ENCODE peak calls at places on chromosomes 6 and 20, in seven cellular contexts. One of them, this sample, is unnamed.

GRCh38 chr20:49447946-49448809 is 34.3 kb downstream of the KCNB1 start:
- DNase-seq in breast epithelium: no peak
- DNase-seq in suprapubic skin: peak; percentile 83
- DNase-seq in K562: no peak
- DNase-seq in stomach: no peak
- DNase-seq in uterus: peak; percentile 50
- DNase-seq in A549: no peak
- DNase-seq in this sample: no peak

GRCh38 chr6:136085370-136086115 is 164.6 kb downstream of the MTFR2 start:
- DNase-seq in breast epithelium: no peak
- DNase-seq in suprapubic skin: no peak
- DNase-seq in K562: no peak
- DNase-seq in stomach: no peak
- DNase-seq in uterus: no peak
- DNase-seq in A549: no peak
- DNase-seq in this sample: no peak

GRCh38 chr20:23138226-23138625 is 52.1 kb upstream of the CD93 start:
- DNase-seq in breast epithelium: no peak
- DNase-seq in suprapubic skin: peak; percentile 32
- DNase-seq in K562: no peak
- DNase-seq in stomach: no peak
- DNase-seq in uterus: no peak
- DNase-seq in A549: no peak
- DNase-seq in this sample: no peak

GRCh38 chr6:142421285-142422202 is 119.7 kb downstream of the ADGRG6 start:
- DNase-seq in breast epithelium: no peak
- DNase-seq in suprapubic skin: no peak
- DNase-seq in K562: no peak
- DNase-seq in stomach: no peak
- DNase-seq in uterus: no peak
- DNase-seq in A549: no peak
- DNase-seq in this sample: no peak

GRCh38 chr20:25529295-25529951 is 55.9 kb downstream of the NINL start:
- DNase-seq in breast epithelium: no peak
- DNase-seq in suprapubic skin: no peak
- DNase-seq in K562: no peak
- DNase-seq in stomach: no peak
- DNase-seq in uterus: no peak
- DNase-seq in A549: no peak
- DNase-seq in this sample: no peak

GRCh38 chr6:52741872-52742271 is 21.4 kb downstream of the GSTA2 start:
- DNase-seq in breast epithelium: no peak
- DNase-seq in suprapubic skin: no peak
- DNase-seq in K562: no peak
- DNase-seq in stomach: no peak
- DNase-seq in uterus: no peak
- DNase-seq in A549: no peak
- DNase-seq in this sample: no peak

GRCh38 chr6:17212541-17213371 is 68.4 kb upstream of the RBM24 start:
- DNase-seq in breast epithelium: no peak
- DNase-seq in suprapubic skin: no peak
- DNase-seq in K562: no peak
- DNase-seq in stomach: no peak
- DNase-seq in uterus: peak; percentile 56
- DNase-seq in A549: no peak
- DNase-seq in this sample: no peak

GRCh38 chr6:6857528-6857927 is 250.2 kb upstream of the RREB1 start:
- DNase-seq in breast epithelium: no peak
- DNase-seq in suprapubic skin: no peak
- DNase-seq in K562: no peak
- DNase-seq in stomach: no peak
- DNase-seq in uterus: no peak
- DNase-seq in A549: no peak
- DNase-seq in this sample: no peak

GRCh38 chr6:93136111-93136510 is 283.2 kb downstream of the EPHA7 start:
- DNase-seq in breast epithelium: no peak
- DNase-seq in suprapubic skin: no peak
- DNase-seq in K562: no peak
- DNase-seq in stomach: no peak
- DNase-seq in uterus: no peak
- DNase-seq in A549: no peak
- DNase-seq in this sample: no peak

GRCh38 chr6:48615041-48615440 is 504.0 kb upstream of the PTCHD4 start:
- DNase-seq in breast epithelium: no peak
- DNase-seq in suprapubic skin: no peak
- DNase-seq in K562: no peak
- DNase-seq in stomach: no peak
- DNase-seq in uterus: no peak
- DNase-seq in A549: no peak
- DNase-seq in this sample: no peak

GRCh38 chr6:136403166-136403980 is 113.7 kb upstream of the BCLAF1 start:
- DNase-seq in breast epithelium: peak; percentile 57
- DNase-seq in suprapubic skin: no peak
- DNase-seq in K562: peak; percentile 44
- DNase-seq in stomach: no peak
- DNase-seq in uterus: peak; percentile 31
- DNase-seq in A549: peak; percentile 99
- DNase-seq in this sample: no peak

GRCh38 chr20:10634683-10635411 is 39.0 kb downstream of the JAG1 start:
- DNase-seq in breast epithelium: no peak
- DNase-seq in suprapubic skin: no peak
- DNase-seq in K562: no peak
- DNase-seq in stomach: no peak
- DNase-seq in uterus: no peak
- DNase-seq in A549: no peak
- DNase-seq in this sample: no peak

GRCh38 chr6:20332441-20333006 is 69.2 kb upstream of the E2F3 start:
- DNase-seq in breast epithelium: no peak
- DNase-seq in suprapubic skin: no peak
- DNase-seq in K562: no peak
- DNase-seq in stomach: no peak
- DNase-seq in uterus: no peak
- DNase-seq in A549: no peak
- DNase-seq in this sample: no peak

GRCh38 chr20:5073154-5074049 is 46.4 kb downstream of the PCNA start:
- DNase-seq in breast epithelium: peak; percentile 75
- DNase-seq in suprapubic skin: peak; percentile 94
- DNase-seq in K562: no peak
- DNase-seq in stomach: peak; percentile 97
- DNase-seq in uterus: peak; percentile 57
- DNase-seq in A549: peak; percentile 97
- DNase-seq in this sample: no peak

GRCh38 chr6:42404494-42404893 is 47.2 kb downstream of the TRERF1 start:
- DNase-seq in breast epithelium: no peak
- DNase-seq in suprapubic skin: no peak
- DNase-seq in K562: peak; percentile 76
- DNase-seq in stomach: peak; percentile 45
- DNase-seq in uterus: peak; percentile 22
- DNase-seq in A549: peak; percentile 53
- DNase-seq in this sample: no peak

GRCh38 chr6:26322645-26323482 is 42.1 kb upstream of the BTN3A2 start:
- DNase-seq in breast epithelium: no peak
- DNase-seq in suprapubic skin: no peak
- DNase-seq in K562: peak; percentile 43
- DNase-seq in stomach: no peak
- DNase-seq in uterus: peak; percentile 59
- DNase-seq in A549: peak; percentile 88
- DNase-seq in this sample: no peak

GRCh38 chr20:17024513-17025105 is 202.2 kb upstream of the PCSK2 start:
- DNase-seq in breast epithelium: no peak
- DNase-seq in suprapubic skin: no peak
- DNase-seq in K562: no peak
- DNase-seq in stomach: no peak
- DNase-seq in uterus: no peak
- DNase-seq in A549: peak; percentile 26
- DNase-seq in this sample: no peak

GRCh38 chr6:116087437-116088027 is 13.1 kb upstream of the NT5DC1 start:
- DNase-seq in breast epithelium: no peak
- DNase-seq in suprapubic skin: no peak
- DNase-seq in K562: no peak
- DNase-seq in stomach: no peak
- DNase-seq in uterus: no peak
- DNase-seq in A549: no peak
- DNase-seq in this sample: no peak

GRCh38 chr20:53547664-53548239 is 45.9 kb downstream of the ZNF217 start:
- DNase-seq in breast epithelium: peak; percentile 23
- DNase-seq in suprapubic skin: no peak
- DNase-seq in K562: peak; percentile 41
- DNase-seq in stomach: peak; percentile 33
- DNase-seq in uterus: peak; percentile 35
- DNase-seq in A549: peak; percentile 69
- DNase-seq in this sample: no peak

GRCh38 chr6:19569563-19569962 is 267.6 kb upstream of the ID4 start:
- DNase-seq in breast epithelium: no peak
- DNase-seq in suprapubic skin: no peak
- DNase-seq in K562: no peak
- DNase-seq in stomach: no peak
- DNase-seq in uterus: no peak
- DNase-seq in A549: no peak
- DNase-seq in this sample: no peak

GRCh38 chr20:12058201-12058600 is 140.5 kb downstream of the BTBD3 start:
- DNase-seq in breast epithelium: no peak
- DNase-seq in suprapubic skin: no peak
- DNase-seq in K562: no peak
- DNase-seq in stomach: no peak
- DNase-seq in uterus: no peak
- DNase-seq in A549: no peak
- DNase-seq in this sample: no peak

GRCh38 chr6:159691133-159691962 is 1.7 kb downstream of the SOD2 start:
- DNase-seq in breast epithelium: no peak
- DNase-seq in suprapubic skin: no peak
- DNase-seq in K562: peak; percentile 47
- DNase-seq in stomach: no peak
- DNase-seq in uterus: no peak
- DNase-seq in A549: peak; percentile 84
- DNase-seq in this sample: no peak

GRCh38 chr6:169543704-169544103 is 158.1 kb downstream of the WDR27 start:
- DNase-seq in breast epithelium: no peak
- DNase-seq in suprapubic skin: no peak
- DNase-seq in K562: no peak
- DNase-seq in stomach: no peak
- DNase-seq in uterus: no peak
- DNase-seq in A549: no peak
- DNase-seq in this sample: no peak

GRCh38 chr6:37049990-37050853 is 44.8 kb downstream of the FGD2 start:
- DNase-seq in breast epithelium: no peak
- DNase-seq in suprapubic skin: no peak
- DNase-seq in K562: peak; percentile 72
- DNase-seq in stomach: peak; percentile 58
- DNase-seq in uterus: no peak
- DNase-seq in A549: no peak
- DNase-seq in this sample: no peak

GRCh38 chr20:36506253-36506652 is 35.1 kb upstream of the MYL9 start:
- DNase-seq in breast epithelium: no peak
- DNase-seq in suprapubic skin: no peak
- DNase-seq in K562: no peak
- DNase-seq in stomach: no peak
- DNase-seq in uterus: no peak
- DNase-seq in A549: peak; percentile 40
- DNase-seq in this sample: no peak

GRCh38 chr20:57061058-57061900 is 205.2 kb downstream of the BMP7 start:
- DNase-seq in breast epithelium: peak; percentile 58
- DNase-seq in suprapubic skin: no peak
- DNase-seq in K562: peak; percentile 19
- DNase-seq in stomach: no peak
- DNase-seq in uterus: peak; percentile 40
- DNase-seq in A549: peak; percentile 47
- DNase-seq in this sample: no peak

GRCh38 chr20:37837934-37838333 is 65.0 kb upstream of the VSTM2L start:
- DNase-seq in breast epithelium: no peak
- DNase-seq in suprapubic skin: no peak
- DNase-seq in K562: no peak
- DNase-seq in stomach: no peak
- DNase-seq in uterus: no peak
- DNase-seq in A549: no peak
- DNase-seq in this sample: no peak

GRCh38 chr6:54846243-54846856 is at the start of gene FAM83B:
- DNase-seq in breast epithelium: peak; percentile 82
- DNase-seq in suprapubic skin: peak; percentile 84
- DNase-seq in K562: no peak
- DNase-seq in stomach: peak; percentile 77
- DNase-seq in uterus: no peak
- DNase-seq in A549: no peak
- DNase-seq in this sample: peak; percentile 96
- TF ChIP-seq POLR2A in breast epithelium: no peak
- TF ChIP-seq POLR2A in suprapubic skin: no peak
- TF ChIP-seq POLR2A in K562: no peak
- TF ChIP-seq POLR2A in stomach: no peak
- TF ChIP-seq POLR2A in uterus: no peak
- TF ChIP-seq POLR2A in A549: no peak
- TF ChIP-seq POLR2A in this sample: no peak

GRCh38 chr6:138795809-138796469 is at the start of gene ECT2L:
- DNase-seq in breast epithelium: peak; percentile 51
- DNase-seq in suprapubic skin: peak; percentile 91
- DNase-seq in K562: no peak
- DNase-seq in stomach: peak; percentile 60
- DNase-seq in uterus: peak; percentile 85
- DNase-seq in A549: no peak
- DNase-seq in this sample: no peak
- H3K4me3 ChIP-seq in breast epithelium: peak within 1 kb of the TSS; percentile 49
- H3K4me3 ChIP-seq in suprapubic skin: peak within 1 kb of the TSS; percentile 49
- H3K4me3 ChIP-seq in K562: no peak within 1 kb of the TSS
- H3K4me3 ChIP-seq in stomach: peak within 1 kb of the TSS; percentile 41
- H3K4me3 ChIP-seq in uterus: peak within 1 kb of the TSS; percentile 9
- H3K4me3 ChIP-seq in A549: no peak within 1 kb of the TSS
- H3K4me3 ChIP-seq in this sample: peak within 1 kb of the TSS; percentile 40

GRCh38 chr6:31144296-31144969 is 5.6 kb upstream of the PSORS1C2 start:
- DNase-seq in breast epithelium: no peak
- DNase-seq in suprapubic skin: no peak
- DNase-seq in K562: no peak
- DNase-seq in stomach: peak; percentile 90
- DNase-seq in uterus: no peak
- DNase-seq in A549: no peak
- DNase-seq in this sample: no peak
- TF ChIP-seq POLR2A in breast epithelium: no peak
- TF ChIP-seq POLR2A in suprapubic skin: no peak
- TF ChIP-seq POLR2A in K562: no peak
- TF ChIP-seq POLR2A in stomach: no peak
- TF ChIP-seq POLR2A in uterus: no peak
- TF ChIP-seq POLR2A in A549: no peak
- TF ChIP-seq POLR2A in this sample: no peak

DNA sequence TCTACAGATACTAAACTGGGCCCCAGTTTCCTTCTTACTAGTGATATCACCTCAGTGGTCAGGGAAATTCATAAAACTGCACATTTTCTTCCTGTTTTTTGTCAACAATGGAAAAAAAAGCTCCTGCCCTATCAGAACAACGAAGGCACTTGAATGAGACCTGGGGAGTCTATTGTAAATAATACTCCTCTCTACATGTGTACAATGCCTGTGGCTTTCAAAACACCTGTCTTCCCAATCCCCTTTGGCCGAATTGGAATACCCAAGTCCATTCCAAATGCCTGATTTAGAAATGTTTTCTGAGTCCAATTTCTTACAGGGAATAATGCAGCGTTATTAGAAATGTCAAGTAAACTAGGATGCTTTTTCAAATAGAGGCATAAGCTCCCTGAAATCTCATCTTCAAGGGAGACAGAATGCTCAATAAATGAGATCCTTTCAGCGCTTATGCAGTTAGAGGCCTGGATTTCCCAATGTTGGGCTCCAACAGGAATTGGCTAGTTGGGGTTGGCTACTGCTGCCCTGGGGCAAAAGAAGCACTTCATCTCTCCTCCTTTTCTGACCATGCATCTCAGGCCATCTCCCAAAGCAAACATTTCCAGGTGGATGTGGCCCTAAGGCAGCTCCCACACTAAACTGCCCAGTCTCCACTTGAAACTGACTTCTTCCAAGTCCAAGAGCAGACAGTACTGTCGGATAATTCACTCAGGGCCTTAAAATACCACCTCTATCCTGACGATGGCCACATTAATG is 143.2 kb downstream of the NFATC2 start:
- DNase-seq in breast epithelium: no peak
- DNase-seq in suprapubic skin: no peak
- DNase-seq in K562: no peak
- DNase-seq in stomach: no peak
- DNase-seq in uterus: no peak
- DNase-seq in A549: no peak
- DNase-seq in this sample: no peak
- H3K4me3 ChIP-seq in breast epithelium: no peak overlapping the region
- H3K4me3 ChIP-seq in suprapubic skin: no peak overlapping the region
- H3K4me3 ChIP-seq in K562: no peak overlapping the region
- H3K4me3 ChIP-seq in stomach: no peak overlapping the region
- H3K4me3 ChIP-seq in uterus: no peak overlapping the region
- H3K4me3 ChIP-seq in A549: no peak overlapping the region
- H3K4me3 ChIP-seq in this sample: no peak overlapping the region